ENCODE peak calls at places on chromosomes 1 and 21, in six cellular contexts. One of them, this sample, is unnamed.

GRCh38 chr1:3562712-3563111 is 48.6 kb downstream of the MEGF6 start:
- DNase-seq in GM20000: no peak
- DNase-seq in spleen: no peak
- DNase-seq in MG63: no peak
- DNase-seq in activated T-cell treated with anti-CD3 and anti-CD28 coated beads for 1 hour: no peak
- DNase-seq in GM06990: no peak
- DNase-seq in this sample: no peak

GRCh38 chr1:43834280-43835140 is 99.1 kb upstream of the ARTN start:
- DNase-seq in GM06990: peak
- DNase-seq in spleen: no peak
- DNase-seq in activated T-cell treated with anti-CD3 and anti-CD28 coated beads for 1 hour: no peak
- DNase-seq in MG63: peak
- DNase-seq in GM20000: no peak
- DNase-seq in this sample: no peak

GRCh38 chr1:78176448-78176847 is 130.7 kb downstream of the GIPC2 start:
- DNase-seq in activated T-cell treated with anti-CD3 and anti-CD28 coated beads for 1 hour: no peak
- DNase-seq in spleen: no peak
- DNase-seq in GM06990: no peak
- DNase-seq in MG63: peak
- DNase-seq in GM20000: no peak
- DNase-seq in this sample: no peak

GRCh38 chr1:164557270-164557669 is 1.7 kb upstream of the PBX1 start:
- DNase-seq in spleen: no peak
- DNase-seq in GM06990: no peak
- DNase-seq in activated T-cell treated with anti-CD3 and anti-CD28 coated beads for 1 hour: no peak
- DNase-seq in MG63: no peak
- DNase-seq in GM20000: no peak
- DNase-seq in this sample: no peak

GRCh38 chr1:31105646-31106045 is 40.1 kb upstream of the PUM1 start:
- DNase-seq in activated T-cell treated with anti-CD3 and anti-CD28 coated beads for 1 hour: no peak
- DNase-seq in GM06990: no peak
- DNase-seq in GM20000: no peak
- DNase-seq in MG63: no peak
- DNase-seq in spleen: no peak
- DNase-seq in this sample: no peak

GRCh38 chr1:70790232-70790923 is 257.2 kb downstream of the PTGER3 start:
- DNase-seq in GM20000: no peak
- DNase-seq in MG63: no peak
- DNase-seq in GM06990: no peak
- DNase-seq in activated T-cell treated with anti-CD3 and anti-CD28 coated beads for 1 hour: no peak
- DNase-seq in spleen: no peak
- DNase-seq in this sample: no peak

GRCh38 chr1:4657920-4658585 is 3.6 kb downstream of the AJAP1 start:
- DNase-seq in spleen: no peak
- DNase-seq in activated T-cell treated with anti-CD3 and anti-CD28 coated beads for 1 hour: no peak
- DNase-seq in MG63: no peak
- DNase-seq in GM20000: no peak
- DNase-seq in GM06990: no peak
- DNase-seq in this sample: no peak

GRCh38 chr1:159994896-159995295 is 36.9 kb downstream of the PIGM start:
- DNase-seq in GM20000: no peak
- DNase-seq in activated T-cell treated with anti-CD3 and anti-CD28 coated beads for 1 hour: no peak
- DNase-seq in spleen: no peak
- DNase-seq in MG63: no peak
- DNase-seq in GM06990: no peak
- DNase-seq in this sample: no peak

GRCh38 chr1:10744654-10745238 is 51.7 kb downstream of the CASZ1 start:
- DNase-seq in MG63: no peak
- DNase-seq in GM20000: no peak
- DNase-seq in activated T-cell treated with anti-CD3 and anti-CD28 coated beads for 1 hour: no peak
- DNase-seq in GM06990: no peak
- DNase-seq in spleen: no peak
- DNase-seq in this sample: no peak

GRCh38 chr21:44957901-44958451 is 18.1 kb downstream of the SLX9 start:
- DNase-seq in spleen: peak
- DNase-seq in MG63: no peak
- DNase-seq in activated T-cell treated with anti-CD3 and anti-CD28 coated beads for 1 hour: no peak
- DNase-seq in GM20000: no peak
- DNase-seq in GM06990: no peak
- DNase-seq in this sample: no peak

GRCh38 chr1:1419812-1420653 is 1.0 kb downstream of the ANKRD65 start:
- DNase-seq in activated T-cell treated with anti-CD3 and anti-CD28 coated beads for 1 hour: no peak
- DNase-seq in MG63: no peak
- DNase-seq in spleen: peak
- DNase-seq in GM20000: peak
- DNase-seq in GM06990: no peak
- DNase-seq in this sample: no peak